ENCODE peak calls at places on chromosomes 13 and 19, in ten cellular contexts. O, F, S, Q, W, K, R, I, P and A are unnamed samples.

GRCh38 chr13:34733720-34734119 is 208.3 kb upstream of the NBEA start:
- DNase-seq in W (no peak), P (no peak), K (no peak), R (no peak), S (no peak), O (no peak), Q (no peak), F (no peak), I (no peak), A (no peak)

GRCh38 chr19:38617283-38617763 is 430 bp downstream of the MAP4K1 start:
- DNase-seq in I (no peak), P (peak), O (no peak), F (no peak), Q (no peak), R (peak), W (no peak), S (no peak), K (no peak), A (no peak)

GRCh38 chr13:76271728-76272232 is 614.4 kb downstream of the KCTD12 start:
- DNase-seq in F (no peak), S (no peak), P (no peak), R (no peak), I (no peak), Q (no peak), W (no peak), O (no peak), K (no peak), A (no peak)

GRCh38 chr19:32809754-32810153 is 59.8 kb downstream of the SLC7A9 start:
- DNase-seq in W (no peak), O (no peak), K (no peak), Q (no peak), I (no peak), S (no peak), R (no peak), F (no peak), P (no peak), A (no peak)

GRCh38 chr19:3364501-3364858 is 1.9 kb upstream of the NFIC start:
- DNase-seq in K (no peak), R (no peak), S (no peak), Q (no peak), P (no peak), F (no peak), I (no peak), W (no peak), O (no peak), A (no peak)

GRCh38 chr13:33264620-33264978 is 21.0 kb downstream of the STARD13 start:
- DNase-seq in R (no peak), I (no peak), F (no peak), W (no peak), O (peak), S (no peak), P (no peak), Q (no peak), K (peak), A (no peak)

GRCh38 chr19:16199275-16199932 is 1.7 kb downstream of the AP1M1 start:
- DNase-seq in F (no peak), K (peak), O (no peak), Q (no peak), I (no peak), R (no peak), S (no peak), P (no peak), W (peak), A (no peak)

GRCh38 chr19:12946092-12946845 is 607 bp downstream of the RAD23A start:
- DNase-seq in S (peak), Q (peak), W (peak), O (peak), P (peak), I (no peak), F (peak), R (no peak), K (peak), A (peak)

GRCh38 chr13:76683854-76684253 is 202.4 kb downstream of the KCTD12 start:
- DNase-seq in S (no peak), W (no peak), I (no peak), K (no peak), R (no peak), P (no peak), F (no peak), Q (no peak), O (no peak), A (no peak)

GRCh38 chr13:30868806-30869470 is 37.1 kb upstream of the MEDAG start:
- DNase-seq in W (no peak), I (no peak), Q (no peak), R (no peak), K (no peak), F (no peak), P (no peak), O (no peak), S (no peak), A (no peak)

GRCh38 chr13:74825170-74825948 is 656.6 kb downstream of the TBC1D4 start:
- DNase-seq in W (no peak), S (no peak), I (no peak), R (no peak), O (no peak), F (peak), K (no peak), Q (peak), P (no peak), A (no peak)

GRCh38 chr13:97781891-97782305 is 171.6 kb upstream of the IPO5 start:
- DNase-seq in F (no peak), P (no peak), O (no peak), R (no peak), I (no peak), W (no peak), Q (no peak), K (no peak), S (no peak), A (no peak)

GRCh38 chr13:91054902-91055301 is 292.6 kb upstream of the MIR17HG start:
- DNase-seq in K (no peak), R (no peak), P (no peak), F (no peak), S (no peak), O (no peak), Q (no peak), I (no peak), W (no peak), A (no peak)

GRCh38 chr19:51139299-51140018 is 2.6 kb upstream of the SIGLEC7 start:
- DNase-seq in F (no peak), I (no peak), P (no peak), Q (no peak), K (peak), O (no peak), R (no peak), W (no peak), S (no peak), A (no peak)

GRCh38 chr19:1466461-1467227 is 12.4 kb downstream of the C19orf25 start:
- DNase-seq in P (no peak), F (no peak), O (no peak), K (no peak), Q (no peak), R (no peak), I (no peak), W (no peak), S (no peak), A (no peak)

GRCh38 chr19:1467228-1467511 is 11.8 kb downstream of the C19orf25 start:
- DNase-seq in S (no peak), F (no peak), W (no peak), R (no peak), O (no peak), I (no peak), Q (no peak), P (peak), K (no peak), A (no peak)

GRCh38 chr19:1466018-1466460 is 13.0 kb downstream of the C19orf25 start:
- DNase-seq in O (no peak), S (no peak), I (no peak), Q (no peak), F (no peak), K (no peak), P (peak), W (no peak), R (no peak), A (no peak)

GRCh38 chr19:1467512-1468273 is 11.3 kb downstream of the C19orf25 start:
- DNase-seq in F (no peak), Q (no peak), R (no peak), K (no peak), O (no peak), S (no peak), P (no peak), W (no peak), I (no peak), A (no peak)

GRCh38 chr19:1465191-1466016 is 13.6 kb downstream of the C19orf25 start:
- DNase-seq in P (peak), S (no peak), O (peak), R (no peak), Q (peak), W (peak), I (no peak), K (peak), F (peak), A (no peak)
- TF ChIP-seq POLR2AphosphoS5 in P (no peak), S (no peak), O (no peak), R (no peak), Q (no peak), W (no peak), I (no peak), K (no peak), F (no peak), A (no peak)

GRCh38 chr13:40401911-40402776 is 264.3 kb downstream of the FOXO1 start:
- DNase-seq in I (no peak), W (peak), K (peak), S (no peak), O (peak), F (no peak), Q (peak), R (peak), P (peak), A (peak)
- TF ChIP-seq POLR2AphosphoS5 in I (no peak), W (peak), K (peak), S (no peak), O (peak), F (no peak), Q (peak), R (no peak), P (peak), A (peak)

GRCh38 chr13:113907637-113908617 is 44.1 kb upstream of the GAS6 start:
- DNase-seq in P (no peak), K (peak), W (peak), Q (no peak), O (peak), F (no peak), S (no peak), R (no peak), I (no peak), A (peak)
- TF ChIP-seq POLR2AphosphoS5 in P (no peak), K (no peak), W (no peak), Q (no peak), O (no peak), F (no peak), S (no peak), R (no peak), I (no peak), A (no peak)

GRCh38 chr13:46593403-46593802 is 40.4 kb downstream of the LRCH1 start:
- DNase-seq in F (no peak), R (no peak), O (no peak), K (no peak), P (no peak), W (no peak), Q (no peak), I (no peak), S (no peak), A (no peak)

GRCh38 chr13:46596501-46596900 is 43.5 kb downstream of the LRCH1 start:
- DNase-seq in K (no peak), F (no peak), R (no peak), I (no peak), P (no peak), O (no peak), W (no peak), S (no peak), Q (no peak), A (no peak)

GRCh38 chr13:46595918-46596315 is 42.9 kb downstream of the LRCH1 start:
- DNase-seq in K (no peak), S (no peak), R (no peak), Q (no peak), O (no peak), P (no peak), F (no peak), I (no peak), W (no peak), A (no peak)

GRCh38 chr13:46592410-46592809 is 39.4 kb downstream of the LRCH1 start:
- DNase-seq in F (no peak), O (no peak), P (no peak), W (no peak), S (no peak), K (no peak), I (no peak), R (no peak), Q (no peak), A (no peak)

DNA sequence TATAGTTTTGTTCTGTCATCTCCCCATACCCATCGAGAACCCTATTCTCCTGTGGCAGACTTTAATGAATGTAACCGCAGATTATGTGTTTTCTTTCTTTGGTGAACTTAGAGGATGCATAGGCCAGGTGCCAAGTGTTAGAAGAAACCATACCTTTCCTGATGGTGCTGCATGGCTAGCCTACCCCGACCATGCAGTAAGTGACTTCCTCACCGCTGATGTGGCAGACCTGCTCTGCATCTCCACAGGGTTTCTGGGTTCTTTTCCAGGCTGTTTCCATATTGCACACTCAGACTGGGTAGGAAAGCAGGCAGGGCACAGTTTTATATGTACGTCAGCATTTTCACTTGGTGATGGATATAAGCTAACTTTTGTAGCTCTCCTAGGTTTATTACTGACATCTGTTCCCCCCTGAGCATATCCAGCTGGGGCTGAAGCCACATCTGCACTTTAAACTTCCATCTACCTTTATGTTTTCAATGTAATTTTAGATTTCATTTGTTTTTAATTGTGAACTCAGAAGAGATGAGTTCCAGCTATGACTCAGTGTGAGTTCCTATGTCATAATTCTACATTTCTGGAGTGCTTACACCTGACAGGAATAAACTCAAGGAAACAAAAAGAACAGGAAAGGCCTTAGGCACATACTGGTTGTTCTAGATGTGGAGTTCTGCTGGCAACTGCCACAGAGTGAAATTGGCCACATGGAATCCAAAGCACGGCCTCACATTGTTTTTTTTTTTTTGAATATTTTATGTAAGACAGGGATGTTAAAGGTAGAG is 42.4 kb downstream of the LRCH1 start:
- DNase-seq in W (no peak), S (no peak), Q (peak), O (no peak), R (no peak), K (no peak), F (no peak), I (no peak), P (no peak), A (peak)
- TF ChIP-seq POLR2AphosphoS5 in W (no peak), S (no peak), Q (no peak), O (no peak), R (no peak), K (peak), F (no peak), I (no peak), P (peak), A (peak)

DNA sequence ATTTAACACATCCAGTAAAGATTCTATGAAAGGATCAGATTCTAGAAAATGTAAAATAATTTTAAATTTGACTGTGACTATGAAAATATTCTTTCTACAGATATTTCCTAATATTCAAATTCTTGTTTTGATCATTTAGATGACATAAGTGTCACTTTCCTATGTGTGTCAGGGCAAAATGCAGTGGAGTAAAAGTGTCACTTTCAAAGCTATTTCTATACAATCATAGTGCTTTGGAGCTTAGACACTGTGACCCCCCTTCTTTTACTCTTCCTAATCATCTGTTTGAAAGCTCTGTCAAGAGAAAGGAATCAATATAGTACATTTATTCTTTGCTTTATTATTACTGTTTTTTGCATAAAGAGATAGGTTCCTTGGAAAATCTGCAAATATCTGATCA is 492.0 kb downstream of the DCT start:
- DNase-seq in F (no peak), O (no peak), I (no peak), S (no peak), W (no peak), Q (no peak), P (no peak), K (no peak), R (no peak), A (no peak)
- TF ChIP-seq POLR2AphosphoS5 in F (no peak), O (no peak), I (no peak), S (no peak), W (no peak), Q (no peak), P (no peak), K (no peak), R (no peak), A (no peak)

DNA sequence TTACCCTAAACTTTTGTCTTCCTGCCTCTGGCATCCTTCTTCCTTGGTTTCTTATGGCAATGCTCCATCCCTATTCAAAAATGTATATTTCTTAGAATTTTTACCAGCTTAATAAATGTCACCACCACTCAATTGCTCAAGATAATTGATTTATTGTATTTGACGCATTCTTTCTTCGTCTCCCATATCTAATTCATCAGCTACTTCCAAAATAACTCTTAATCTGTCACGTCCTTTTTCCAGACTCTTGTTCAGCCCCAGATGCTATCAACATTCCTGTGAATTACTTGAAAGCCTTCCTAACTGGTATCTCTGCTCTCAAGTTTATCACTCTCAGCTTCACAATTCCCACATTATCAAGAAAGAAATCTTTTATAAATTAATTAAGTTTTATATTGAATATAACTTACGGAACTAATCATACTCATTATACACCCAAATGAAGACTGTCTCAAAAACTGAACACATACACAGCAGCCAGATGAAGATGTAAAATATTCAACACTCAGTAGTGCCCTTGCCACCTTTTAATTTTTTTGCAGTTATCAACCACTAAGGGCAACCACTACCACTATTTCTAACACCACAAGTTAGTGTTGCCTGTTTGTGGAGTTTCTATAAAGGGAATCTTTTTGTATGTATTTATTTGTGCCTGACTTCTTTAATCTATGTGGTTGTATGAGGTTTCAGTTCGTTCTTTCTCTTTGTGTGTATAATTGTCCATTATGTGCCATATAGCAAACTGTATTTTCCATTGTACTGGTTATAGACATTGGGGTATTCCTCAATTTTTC is 2295.4 kb downstream of the PCDH9 start:
- DNase-seq in Q (no peak), R (no peak), W (no peak), F (no peak), O (no peak), I (no peak), K (no peak), P (no peak), S (no peak), A (no peak)
- TF ChIP-seq POLR2AphosphoS5 in Q (no peak), R (no peak), W (no peak), F (no peak), O (no peak), I (no peak), K (no peak), P (no peak), S (no peak), A (no peak)

GRCh38 chr19:1046836-1047695 is 7.2 kb downstream of the ABCA7 start:
- DNase-seq in F (no peak), P (no peak), W (no peak), R (no peak), I (no peak), K (no peak), S (no peak), Q (no peak), O (peak), A (no peak)

GRCh38 chr19:1047696-1048147 is 7.8 kb downstream of the ABCA7 start:
- DNase-seq in S (no peak), I (no peak), O (peak), Q (no peak), W (no peak), K (no peak), P (no peak), R (no peak), F (peak), A (no peak)

GRCh38 chr19:1046117-1046626 is 6.3 kb downstream of the ABCA7 start:
- DNase-seq in K (no peak), F (peak), O (no peak), W (no peak), P (no peak), I (no peak), Q (no peak), R (no peak), S (no peak), A (no peak)

GRCh38 chr19:1042689-1043511 is 3.0 kb downstream of the ABCA7 start:
- DNase-seq in I (no peak), W (no peak), Q (no peak), P (peak), R (no peak), O (peak), K (no peak), S (no peak), F (no peak), A (no peak)

DNA sequence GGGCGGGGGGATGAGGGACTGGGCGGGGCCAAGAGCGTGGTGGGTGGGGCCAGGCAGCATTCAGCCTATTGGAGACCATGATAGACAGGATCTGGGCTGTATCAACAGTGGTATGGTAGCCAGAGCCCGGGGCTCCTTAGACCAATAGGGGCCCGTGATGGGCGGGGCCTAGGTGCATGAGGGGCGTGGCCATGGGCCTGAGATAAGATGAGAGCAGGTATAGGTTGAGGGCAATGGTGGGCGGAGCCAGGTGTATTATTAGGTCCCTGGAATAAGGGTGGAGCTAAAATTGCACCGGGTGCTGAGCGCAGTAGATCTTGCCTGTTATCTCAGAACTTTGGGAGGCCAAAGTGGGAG is 5.3 kb downstream of the ABCA7 start:
- DNase-seq in S (peak), R (no peak), O (peak), F (peak), Q (no peak), I (no peak), W (peak), P (no peak), K (no peak), A (no peak)
- TF ChIP-seq POLR2AphosphoS5 in S (no peak), R (no peak), O (no peak), F (no peak), Q (no peak), I (no peak), W (no peak), P (no peak), K (no peak), A (no peak)